ENCODE peak calls at places on chromosomes 16 and 17, in four cellular contexts. One of them, this sample, is unnamed.

GRCh38 chr16:67822511-67822910 is 15.8 kb downstream of the TSNAXIP1 start:
- DNase-seq in suprapubic skin: no peak
- DNase-seq in transverse colon: no peak
- DNase-seq in endothelial cell of umbilical vein: no peak
- DNase-seq in this sample: no peak

GRCh38 chr17:19250421-19251141 is 13.4 kb downstream of the EPN2 start:
- DNase-seq in suprapubic skin: no peak
- DNase-seq in transverse colon: no peak
- DNase-seq in endothelial cell of umbilical vein: no peak
- DNase-seq in this sample: peak

GRCh38 chr17:17971431-17972125 is 622 bp downstream of the TOM1L2 start:
- DNase-seq in suprapubic skin: peak
- DNase-seq in transverse colon: peak
- DNase-seq in endothelial cell of umbilical vein: peak
- DNase-seq in this sample: peak

GRCh38 chr17:3827124-3827773 is 18.8 kb downstream of the NCBP3 start:
- DNase-seq in suprapubic skin: peak
- DNase-seq in transverse colon: peak
- DNase-seq in endothelial cell of umbilical vein: peak
- DNase-seq in this sample: no peak

GRCh38 chr16:30786115-30786935 is 680 bp downstream of the ZNF629 start:
- DNase-seq in suprapubic skin: no peak
- DNase-seq in transverse colon: peak
- DNase-seq in endothelial cell of umbilical vein: peak
- DNase-seq in this sample: no peak

GRCh38 chr17:80260791-80261158 is at the start of gene RNF213:
- DNase-seq in suprapubic skin: no peak
- DNase-seq in transverse colon: peak
- DNase-seq in endothelial cell of umbilical vein: peak
- DNase-seq in this sample: peak

GRCh38 chr16:78976212-78976611 is 624.3 kb downstream of the MAF start:
- DNase-seq in suprapubic skin: no peak
- DNase-seq in transverse colon: no peak
- DNase-seq in endothelial cell of umbilical vein: no peak
- DNase-seq in this sample: no peak

GRCh38 chr17:40323317-40323716 is 14.3 kb downstream of the RARA start:
- DNase-seq in suprapubic skin: peak
- DNase-seq in transverse colon: no peak
- DNase-seq in endothelial cell of umbilical vein: no peak
- DNase-seq in this sample: no peak

GRCh38 chr16:54080524-54081008 is 206.0 kb downstream of the IRX3 start:
- DNase-seq in suprapubic skin: no peak
- DNase-seq in transverse colon: no peak
- DNase-seq in endothelial cell of umbilical vein: no peak
- DNase-seq in this sample: no peak

GRCh38 chr17:13160281-13160680 is 142.5 kb upstream of the ELAC2 start:
- DNase-seq in suprapubic skin: no peak
- DNase-seq in transverse colon: no peak
- DNase-seq in endothelial cell of umbilical vein: no peak
- DNase-seq in this sample: no peak

GRCh38 chr17:68456529-68457167 is 648 bp downstream of the WIPI1 start:
- DNase-seq in suprapubic skin: peak
- DNase-seq in transverse colon: peak
- DNase-seq in endothelial cell of umbilical vein: peak
- DNase-seq in this sample: peak

GRCh38 chr17:80786887-80787286 is 204.8 kb upstream of the CHMP6 start:
- DNase-seq in suprapubic skin: peak
- DNase-seq in transverse colon: no peak
- DNase-seq in endothelial cell of umbilical vein: no peak
- DNase-seq in this sample: no peak

GRCh38 chr16:21654881-21655280 is 2.5 kb upstream of the IGSF6 start:
- DNase-seq in suprapubic skin: no peak
- DNase-seq in transverse colon: no peak
- DNase-seq in endothelial cell of umbilical vein: no peak
- DNase-seq in this sample: no peak

GRCh38 chr17:35847006-35847405 is 21.7 kb downstream of the HEATR9 start:
- DNase-seq in suprapubic skin: no peak
- DNase-seq in transverse colon: no peak
- DNase-seq in endothelial cell of umbilical vein: no peak
- DNase-seq in this sample: no peak

GRCh38 chr17:17781591-17782424 is 55.0 kb downstream of the SREBF1 start:
- DNase-seq in suprapubic skin: no peak
- DNase-seq in transverse colon: peak
- DNase-seq in endothelial cell of umbilical vein: peak
- DNase-seq in this sample: no peak

GRCh38 chr17:45405250-45406086 is 27.2 kb downstream of the ARHGAP27 start:
- DNase-seq in suprapubic skin: no peak
- DNase-seq in transverse colon: peak
- DNase-seq in endothelial cell of umbilical vein: no peak
- DNase-seq in this sample: peak

GRCh38 chr17:2814049-2814448 is 17.8 kb downstream of the RAP1GAP2 start:
- DNase-seq in suprapubic skin: no peak
- DNase-seq in transverse colon: no peak
- DNase-seq in endothelial cell of umbilical vein: no peak
- DNase-seq in this sample: no peak

GRCh38 chr16:15498427-15499175 is 64.2 kb downstream of the BMERB1 start:
- DNase-seq in suprapubic skin: no peak
- DNase-seq in transverse colon: no peak
- DNase-seq in endothelial cell of umbilical vein: no peak
- DNase-seq in this sample: no peak

GRCh38 chr17:38717139-38717745 is 12.2 kb downstream of the MLLT6 start:
- DNase-seq in suprapubic skin: no peak
- DNase-seq in transverse colon: no peak
- DNase-seq in endothelial cell of umbilical vein: no peak
- DNase-seq in this sample: no peak

GRCh38 chr16:4879049-4879448 is 31.8 kb downstream of the UBN1 start:
- DNase-seq in suprapubic skin: no peak
- DNase-seq in transverse colon: no peak
- DNase-seq in endothelial cell of umbilical vein: no peak
- DNase-seq in this sample: no peak

GRCh38 chr17:70313450-70313849 is 144.1 kb downstream of the KCNJ2 start:
- DNase-seq in suprapubic skin: no peak
- DNase-seq in transverse colon: no peak
- DNase-seq in endothelial cell of umbilical vein: no peak
- DNase-seq in this sample: no peak

GRCh38 chr16:2985457-2985856 is 5.2 kb upstream of the PKMYT1 start:
- DNase-seq in suprapubic skin: no peak
- DNase-seq in transverse colon: no peak
- DNase-seq in endothelial cell of umbilical vein: no peak
- DNase-seq in this sample: no peak

GRCh38 chr16:55116165-55116894 is 185.7 kb downstream of the IRX5 start:
- DNase-seq in suprapubic skin: no peak
- DNase-seq in transverse colon: no peak
- DNase-seq in endothelial cell of umbilical vein: no peak
- DNase-seq in this sample: no peak

GRCh38 chr17:602436-602835 is 112.2 kb downstream of the VPS53 start:
- DNase-seq in suprapubic skin: no peak
- DNase-seq in transverse colon: no peak
- DNase-seq in endothelial cell of umbilical vein: no peak
- DNase-seq in this sample: no peak

GRCh38 chr17:50708050-50709000 is 611 bp upstream of the ANKRD40 start:
- DNase-seq in suprapubic skin: no peak
- DNase-seq in transverse colon: no peak
- DNase-seq in endothelial cell of umbilical vein: peak
- DNase-seq in this sample: no peak

GRCh38 chr17:76458580-76459490 is 5.9 kb upstream of the UBE2O start:
- DNase-seq in suprapubic skin: no peak
- DNase-seq in transverse colon: peak
- DNase-seq in endothelial cell of umbilical vein: peak
- DNase-seq in this sample: no peak

GRCh38 chr16:49485663-49486062 is 112.1 kb downstream of the C16orf78 start:
- DNase-seq in suprapubic skin: no peak
- DNase-seq in transverse colon: peak
- DNase-seq in endothelial cell of umbilical vein: no peak
- DNase-seq in this sample: peak

GRCh38 chr16:68617735-68618134 is 27.4 kb upstream of the CDH3 start:
- DNase-seq in suprapubic skin: no peak
- DNase-seq in transverse colon: no peak
- DNase-seq in endothelial cell of umbilical vein: no peak
- DNase-seq in this sample: no peak

GRCh38 chr17:1573932-1574696 is 11.5 kb upstream of the PITPNA start:
- DNase-seq in suprapubic skin: peak
- DNase-seq in transverse colon: peak
- DNase-seq in endothelial cell of umbilical vein: peak
- DNase-seq in this sample: peak

GRCh38 chr17:30922235-30922993 is 669 bp downstream of the ADAP2 start:
- DNase-seq in suprapubic skin: no peak
- DNase-seq in transverse colon: peak
- DNase-seq in endothelial cell of umbilical vein: no peak
- DNase-seq in this sample: peak

GRCh38 chr16:30741461-30741914 is 6.7 kb upstream of the PHKG2 start:
- DNase-seq in suprapubic skin: peak
- DNase-seq in transverse colon: peak
- DNase-seq in endothelial cell of umbilical vein: peak
- DNase-seq in this sample: no peak

GRCh38 chr17:48726182-48726915 is 2.2 kb downstream of the HOXB13 start:
- DNase-seq in suprapubic skin: no peak
- DNase-seq in transverse colon: no peak
- DNase-seq in endothelial cell of umbilical vein: no peak
- DNase-seq in this sample: no peak

DNA sequence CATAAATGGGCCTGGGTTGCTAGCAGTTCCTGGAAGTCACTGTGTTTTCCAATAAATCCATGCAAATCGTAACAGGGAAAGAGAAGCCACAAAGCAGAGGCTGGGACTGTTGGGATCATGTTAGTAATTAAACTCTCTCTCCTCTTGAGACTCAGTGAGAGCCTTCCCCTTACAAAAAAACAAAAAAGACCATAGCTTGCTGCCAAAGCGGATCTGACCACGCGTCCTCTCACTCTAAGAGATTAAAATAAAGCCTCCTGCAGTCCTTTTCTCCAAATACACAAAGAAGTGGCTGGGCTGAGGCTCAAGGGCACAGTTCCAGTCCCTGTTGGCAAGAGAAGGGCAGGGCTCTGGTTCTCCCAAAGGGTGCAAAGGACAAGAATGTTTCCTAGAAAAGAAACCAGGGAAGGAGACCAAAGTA is 38.5 kb downstream of the PIGL start:
- DNase-seq in suprapubic skin: no peak
- DNase-seq in transverse colon: peak
- DNase-seq in endothelial cell of umbilical vein: peak
- DNase-seq in this sample: no peak
- TF ChIP-seq POLR2AphosphoS5 in suprapubic skin: no peak
- TF ChIP-seq POLR2AphosphoS5 in transverse colon: peak
- TF ChIP-seq POLR2AphosphoS5 in endothelial cell of umbilical vein: no peak
- TF ChIP-seq POLR2AphosphoS5 in this sample: no peak

DNA sequence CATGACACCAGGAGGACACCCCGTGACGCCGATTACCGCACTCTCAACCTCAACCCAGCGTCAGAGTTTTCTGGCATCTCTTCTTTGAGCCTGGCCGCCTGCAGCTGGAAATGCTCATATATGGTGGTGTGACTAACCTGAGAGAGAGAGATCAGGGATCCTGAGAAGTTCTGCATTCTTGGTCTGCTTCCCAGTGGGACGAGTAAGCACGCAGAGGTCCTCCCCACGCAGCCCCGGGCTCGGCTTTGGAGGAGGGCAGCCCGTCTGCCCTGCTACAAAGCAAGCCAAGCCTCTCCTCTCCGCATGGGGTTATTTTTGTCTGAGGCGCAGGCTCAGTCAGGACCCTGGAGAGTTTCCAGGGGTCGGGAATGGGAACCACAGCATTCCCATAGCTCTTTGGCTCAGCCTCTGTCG is 16.5 kb downstream of the CRISPLD2 start:
- DNase-seq in suprapubic skin: peak
- DNase-seq in transverse colon: peak
- DNase-seq in endothelial cell of umbilical vein: no peak
- DNase-seq in this sample: no peak
- TF ChIP-seq POLR2AphosphoS5 in suprapubic skin: no peak
- TF ChIP-seq POLR2AphosphoS5 in transverse colon: peak
- TF ChIP-seq POLR2AphosphoS5 in endothelial cell of umbilical vein: no peak
- TF ChIP-seq POLR2AphosphoS5 in this sample: peak

DNA sequence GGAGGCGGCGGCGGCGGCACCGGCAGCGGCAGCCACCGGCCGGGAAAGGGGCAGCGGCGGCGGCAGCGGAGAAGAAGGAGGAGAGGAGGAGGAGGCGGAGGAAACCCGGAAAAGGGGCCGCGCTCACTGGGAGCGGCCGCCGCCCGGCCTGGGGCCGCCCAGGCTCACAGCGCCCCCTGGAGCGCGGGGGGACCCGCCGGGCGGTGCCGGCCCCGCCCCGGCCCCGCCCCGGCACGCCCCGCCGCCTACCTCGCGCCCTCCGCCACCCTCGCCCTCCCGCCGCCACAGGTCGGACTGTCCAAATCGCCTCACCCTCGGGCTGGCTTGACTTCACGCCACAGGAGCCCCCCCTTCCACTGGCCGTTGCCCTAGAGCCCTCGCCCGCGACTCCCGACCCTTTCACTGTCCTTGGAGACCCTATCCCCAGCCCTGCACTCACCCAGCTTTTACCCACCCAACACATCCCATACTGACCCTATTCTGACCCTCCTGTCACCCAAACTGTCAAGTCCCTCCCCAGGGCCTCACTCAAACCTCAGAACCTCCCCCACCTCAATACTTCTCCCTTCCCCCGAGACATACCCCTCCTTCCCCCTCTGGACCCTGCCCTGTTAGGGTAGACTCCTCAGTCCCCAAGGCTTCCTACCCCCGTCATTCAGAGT is at the start of gene CSNK2A2:
- DNase-seq in suprapubic skin: no peak
- DNase-seq in transverse colon: peak
- DNase-seq in endothelial cell of umbilical vein: no peak
- DNase-seq in this sample: peak
- TF ChIP-seq POLR2AphosphoS5 in suprapubic skin: no peak
- TF ChIP-seq POLR2AphosphoS5 in transverse colon: no peak
- TF ChIP-seq POLR2AphosphoS5 in endothelial cell of umbilical vein: peak
- TF ChIP-seq POLR2AphosphoS5 in this sample: peak

GRCh38 chr17:74045608-74046007 is 157.9 kb upstream of the RPL38 start:
- DNase-seq in suprapubic skin: no peak
- DNase-seq in transverse colon: no peak
- DNase-seq in endothelial cell of umbilical vein: no peak
- DNase-seq in this sample: no peak

GRCh38 chr17:74042241-74042640 is 161.2 kb upstream of the RPL38 start:
- DNase-seq in suprapubic skin: no peak
- DNase-seq in transverse colon: no peak
- DNase-seq in endothelial cell of umbilical vein: no peak
- DNase-seq in this sample: no peak

GRCh38 chr17:74040729-74041128 is 162.7 kb upstream of the RPL38 start:
- DNase-seq in suprapubic skin: no peak
- DNase-seq in transverse colon: no peak
- DNase-seq in endothelial cell of umbilical vein: no peak
- DNase-seq in this sample: no peak

GRCh38 chr17:74042744-74043486 is 160.6 kb upstream of the RPL38 start:
- DNase-seq in suprapubic skin: no peak
- DNase-seq in transverse colon: no peak
- DNase-seq in endothelial cell of umbilical vein: no peak
- DNase-seq in this sample: no peak

DNA sequence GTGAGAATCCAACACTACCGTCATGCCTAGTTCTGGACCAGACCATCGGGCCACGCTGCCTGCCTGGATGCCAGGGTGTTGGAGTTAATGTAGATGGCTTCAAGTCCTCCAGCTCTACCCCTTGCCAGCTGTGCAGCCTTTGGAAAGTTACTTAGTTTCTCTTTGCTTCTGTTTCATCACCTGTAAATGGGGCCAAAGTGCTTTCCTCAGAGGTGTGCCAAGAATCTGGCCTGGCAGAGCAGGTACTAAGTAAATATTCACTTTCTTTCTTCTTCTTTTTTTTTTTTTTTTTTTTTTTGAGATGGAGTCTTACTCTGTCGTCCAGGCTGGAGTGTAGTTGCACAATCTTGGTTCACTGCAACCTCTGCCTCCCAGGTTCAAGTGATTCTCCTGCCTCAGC is 159.5 kb upstream of the RPL38 start:
- DNase-seq in suprapubic skin: no peak
- DNase-seq in transverse colon: no peak
- DNase-seq in endothelial cell of umbilical vein: no peak
- DNase-seq in this sample: no peak
- TF ChIP-seq POLR2AphosphoS5 in suprapubic skin: no peak
- TF ChIP-seq POLR2AphosphoS5 in transverse colon: no peak
- TF ChIP-seq POLR2AphosphoS5 in endothelial cell of umbilical vein: no peak
- TF ChIP-seq POLR2AphosphoS5 in this sample: no peak